ENCODE peak calls at places on chromosomes 11 and 22, in ten cellular contexts. One of them, this sample, is unnamed.
A peak's percentile ranks its signal among the peaks of the same experiment; 100 is the strongest.

GRCh38 chr22:42114721-42115120 is 15.9 kb downstream of the CYP2D6 start:
- DNase-seq in NB4: peak; percentile 42
- DNase-seq in AG09309: no peak
- DNase-seq in psoas muscle: no peak
- DNase-seq in tibial artery: no peak
- DNase-seq in ascending aorta: no peak
- DNase-seq in HL-60: no peak
- DNase-seq in cardiac fibroblast: peak; percentile 26
- DNase-seq in coronary artery: no peak
- DNase-seq in retinal pigment epithelial cell: no peak
- DNase-seq in this sample: peak; percentile 26

GRCh38 chr11:134476435-134477021 is 64.5 kb upstream of the B3GAT1 start:
- DNase-seq in NB4: peak; percentile 31
- DNase-seq in AG09309: no peak
- DNase-seq in psoas muscle: no peak
- DNase-seq in tibial artery: no peak
- DNase-seq in ascending aorta: no peak
- DNase-seq in HL-60: no peak
- DNase-seq in cardiac fibroblast: no peak
- DNase-seq in coronary artery: no peak
- DNase-seq in retinal pigment epithelial cell: no peak
- DNase-seq in this sample: no peak

GRCh38 chr11:67344264-67344663 is 9.1 kb downstream of the POLD4 start:
- DNase-seq in NB4: no peak
- DNase-seq in AG09309: no peak
- DNase-seq in psoas muscle: no peak
- DNase-seq in tibial artery: no peak
- DNase-seq in ascending aorta: no peak
- DNase-seq in HL-60: no peak
- DNase-seq in cardiac fibroblast: no peak
- DNase-seq in coronary artery: no peak
- DNase-seq in retinal pigment epithelial cell: no peak
- DNase-seq in this sample: peak; percentile 64

GRCh38 chr11:17117262-17117661 is 39.8 kb upstream of the RPS13 start:
- DNase-seq in NB4: no peak
- DNase-seq in AG09309: no peak
- DNase-seq in psoas muscle: no peak
- DNase-seq in tibial artery: no peak
- DNase-seq in ascending aorta: no peak
- DNase-seq in HL-60: no peak
- DNase-seq in cardiac fibroblast: no peak
- DNase-seq in coronary artery: no peak
- DNase-seq in retinal pigment epithelial cell: no peak
- DNase-seq in this sample: no peak

GRCh38 chr22:30426395-30427353 is 1.1 kb downstream of the MTFP1 start:
- DNase-seq in NB4: peak; percentile 80
- DNase-seq in AG09309: no peak
- DNase-seq in psoas muscle: peak; percentile 81
- DNase-seq in tibial artery: peak; percentile 91
- DNase-seq in ascending aorta: peak; percentile 39
- DNase-seq in HL-60: peak; percentile 62
- DNase-seq in cardiac fibroblast: peak; percentile 83
- DNase-seq in coronary artery: peak; percentile 86
- DNase-seq in retinal pigment epithelial cell: peak; percentile 74
- DNase-seq in this sample: peak; percentile 91

GRCh38 chr22:32020117-32020516 is 22.9 kb upstream of the SLC5A1 start:
- DNase-seq in NB4: peak; percentile 67
- DNase-seq in AG09309: peak; percentile 29
- DNase-seq in psoas muscle: no peak
- DNase-seq in tibial artery: no peak
- DNase-seq in ascending aorta: no peak
- DNase-seq in HL-60: no peak
- DNase-seq in cardiac fibroblast: peak; percentile 58
- DNase-seq in coronary artery: no peak
- DNase-seq in retinal pigment epithelial cell: peak; percentile 23
- DNase-seq in this sample: no peak

GRCh38 chr22:22210889-22211833 is 33.4 kb upstream of the VPREB1 start:
- DNase-seq in NB4: no peak
- DNase-seq in AG09309: no peak
- DNase-seq in psoas muscle: no peak
- DNase-seq in tibial artery: no peak
- DNase-seq in ascending aorta: no peak
- DNase-seq in HL-60: no peak
- DNase-seq in cardiac fibroblast: no peak
- DNase-seq in coronary artery: no peak
- DNase-seq in retinal pigment epithelial cell: no peak
- DNase-seq in this sample: no peak

GRCh38 chr22:24230911-24231656 is 13.8 kb downstream of the GGT5 start:
- DNase-seq in NB4: peak; percentile 46
- DNase-seq in AG09309: no peak
- DNase-seq in psoas muscle: no peak
- DNase-seq in tibial artery: peak; percentile 69
- DNase-seq in ascending aorta: no peak
- DNase-seq in HL-60: no peak
- DNase-seq in cardiac fibroblast: peak; percentile 19
- DNase-seq in coronary artery: no peak
- DNase-seq in retinal pigment epithelial cell: no peak
- DNase-seq in this sample: peak; percentile 52

GRCh38 chr22:50471962-50472361 is 2.9 kb downstream of the SBF1 start:
- DNase-seq in NB4: no peak
- DNase-seq in AG09309: no peak
- DNase-seq in psoas muscle: no peak
- DNase-seq in tibial artery: no peak
- DNase-seq in ascending aorta: no peak
- DNase-seq in HL-60: no peak
- DNase-seq in cardiac fibroblast: no peak
- DNase-seq in coronary artery: no peak
- DNase-seq in retinal pigment epithelial cell: no peak
- DNase-seq in this sample: no peak

GRCh38 chr11:107928767-107929507 is 689 bp downstream of the RAB39A start:
- DNase-seq in NB4: peak; percentile 9
- DNase-seq in AG09309: no peak
- DNase-seq in psoas muscle: no peak
- DNase-seq in tibial artery: peak; percentile 65
- DNase-seq in ascending aorta: no peak
- DNase-seq in HL-60: peak; percentile 34
- DNase-seq in cardiac fibroblast: no peak
- DNase-seq in coronary artery: no peak
- DNase-seq in retinal pigment epithelial cell: no peak
- DNase-seq in this sample: peak; percentile 49

GRCh38 chr11:59918987-59919589 is 19.1 kb upstream of the OOSP1 start:
- DNase-seq in NB4: peak; percentile 56
- DNase-seq in AG09309: no peak
- DNase-seq in psoas muscle: no peak
- DNase-seq in tibial artery: no peak
- DNase-seq in ascending aorta: no peak
- DNase-seq in HL-60: no peak
- DNase-seq in cardiac fibroblast: peak; percentile 55
- DNase-seq in coronary artery: no peak
- DNase-seq in retinal pigment epithelial cell: no peak
- DNase-seq in this sample: peak; percentile 37

GRCh38 chr11:76781046-76781801 is 1.9 kb upstream of the TSKU start:
- DNase-seq in NB4: no peak
- DNase-seq in AG09309: no peak
- DNase-seq in psoas muscle: no peak
- DNase-seq in tibial artery: no peak
- DNase-seq in ascending aorta: no peak
- DNase-seq in HL-60: no peak
- DNase-seq in cardiac fibroblast: no peak
- DNase-seq in coronary artery: no peak
- DNase-seq in retinal pigment epithelial cell: no peak
- DNase-seq in this sample: no peak

GRCh38 chr11:109432105-109432504 is 10.1 kb downstream of the C11orf87 start:
- DNase-seq in NB4: no peak
- DNase-seq in AG09309: no peak
- DNase-seq in psoas muscle: no peak
- DNase-seq in tibial artery: no peak
- DNase-seq in ascending aorta: no peak
- DNase-seq in HL-60: no peak
- DNase-seq in cardiac fibroblast: no peak
- DNase-seq in coronary artery: no peak
- DNase-seq in retinal pigment epithelial cell: no peak
- DNase-seq in this sample: no peak

GRCh38 chr22:19723165-19723989 is at the start of gene GP1BB:
- DNase-seq in NB4: peak; percentile 78
- DNase-seq in AG09309: no peak
- DNase-seq in psoas muscle: no peak
- DNase-seq in tibial artery: no peak
- DNase-seq in ascending aorta: no peak
- DNase-seq in HL-60: peak; percentile 47
- DNase-seq in cardiac fibroblast: peak; percentile 25
- DNase-seq in coronary artery: no peak
- DNase-seq in retinal pigment epithelial cell: no peak
- DNase-seq in this sample: peak; percentile 41

DNA sequence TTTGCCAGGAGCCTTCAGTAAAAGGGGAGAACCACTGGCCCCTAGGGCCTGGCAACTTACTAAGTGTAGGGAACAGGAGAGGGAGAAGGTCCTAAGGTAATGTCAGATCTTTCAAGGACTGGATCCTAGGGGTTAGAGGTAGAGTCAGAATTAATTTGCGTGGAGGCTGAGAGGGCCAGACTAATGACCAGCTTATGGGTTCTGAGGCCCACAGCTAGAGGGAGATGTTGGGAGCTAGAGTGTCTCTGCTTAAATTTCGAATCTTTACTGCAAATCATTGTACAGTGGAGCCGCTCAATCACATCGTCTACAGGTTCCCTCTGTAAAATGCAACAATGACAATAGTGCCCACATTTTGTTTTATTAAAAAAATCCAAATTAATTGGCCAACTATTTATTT is 31.4 kb downstream of the CLMP start:
- DNase-seq in NB4: no peak
- DNase-seq in AG09309: no peak
- DNase-seq in psoas muscle: no peak
- DNase-seq in tibial artery: no peak
- DNase-seq in ascending aorta: no peak
- DNase-seq in HL-60: no peak
- DNase-seq in cardiac fibroblast: no peak
- DNase-seq in coronary artery: no peak
- DNase-seq in retinal pigment epithelial cell: no peak
- DNase-seq in this sample: no peak
- TF ChIP-seq CTCF in NB4: peak; percentile 13
- TF ChIP-seq CTCF in AG09309: peak; percentile 24
- TF ChIP-seq CTCF in psoas muscle: no peak
- TF ChIP-seq CTCF in tibial artery: no peak
- TF ChIP-seq CTCF in ascending aorta: no peak
- TF ChIP-seq CTCF in HL-60: no peak
- TF ChIP-seq CTCF in cardiac fibroblast: peak; percentile 31
- TF ChIP-seq CTCF in coronary artery: no peak
- TF ChIP-seq CTCF in retinal pigment epithelial cell: peak; percentile 36
- TF ChIP-seq CTCF in this sample: no peak

GRCh38 chr11:75191330-75191717 is 40.4 kb downstream of the SLCO2B1 start:
- DNase-seq in NB4: no peak
- DNase-seq in AG09309: no peak
- DNase-seq in psoas muscle: no peak
- DNase-seq in tibial artery: peak; percentile 56
- DNase-seq in ascending aorta: no peak
- DNase-seq in HL-60: no peak
- DNase-seq in cardiac fibroblast: peak; percentile 11
- DNase-seq in coronary artery: no peak
- DNase-seq in retinal pigment epithelial cell: no peak
- DNase-seq in this sample: no peak

GRCh38 chr11:75193271-75193670 is 42.4 kb downstream of the SLCO2B1 start:
- DNase-seq in NB4: no peak
- DNase-seq in AG09309: no peak
- DNase-seq in psoas muscle: no peak
- DNase-seq in tibial artery: peak; percentile 53
- DNase-seq in ascending aorta: no peak
- DNase-seq in HL-60: no peak
- DNase-seq in cardiac fibroblast: no peak
- DNase-seq in coronary artery: no peak
- DNase-seq in retinal pigment epithelial cell: no peak
- DNase-seq in this sample: no peak

GRCh38 chr11:75194147-75194546 is 43.2 kb downstream of the SLCO2B1 start:
- DNase-seq in NB4: no peak
- DNase-seq in AG09309: no peak
- DNase-seq in psoas muscle: no peak
- DNase-seq in tibial artery: peak; percentile 66
- DNase-seq in ascending aorta: no peak
- DNase-seq in HL-60: no peak
- DNase-seq in cardiac fibroblast: peak; percentile 13
- DNase-seq in coronary artery: no peak
- DNase-seq in retinal pigment epithelial cell: no peak
- DNase-seq in this sample: no peak

GRCh38 chr11:75195164-75195962 is 44.5 kb downstream of the SLCO2B1 start:
- DNase-seq in NB4: no peak
- DNase-seq in AG09309: no peak
- DNase-seq in psoas muscle: peak; percentile 67
- DNase-seq in tibial artery: peak; percentile 84
- DNase-seq in ascending aorta: peak; percentile 38
- DNase-seq in HL-60: no peak
- DNase-seq in cardiac fibroblast: peak; percentile 72
- DNase-seq in coronary artery: no peak
- DNase-seq in retinal pigment epithelial cell: no peak
- DNase-seq in this sample: no peak

DNA sequence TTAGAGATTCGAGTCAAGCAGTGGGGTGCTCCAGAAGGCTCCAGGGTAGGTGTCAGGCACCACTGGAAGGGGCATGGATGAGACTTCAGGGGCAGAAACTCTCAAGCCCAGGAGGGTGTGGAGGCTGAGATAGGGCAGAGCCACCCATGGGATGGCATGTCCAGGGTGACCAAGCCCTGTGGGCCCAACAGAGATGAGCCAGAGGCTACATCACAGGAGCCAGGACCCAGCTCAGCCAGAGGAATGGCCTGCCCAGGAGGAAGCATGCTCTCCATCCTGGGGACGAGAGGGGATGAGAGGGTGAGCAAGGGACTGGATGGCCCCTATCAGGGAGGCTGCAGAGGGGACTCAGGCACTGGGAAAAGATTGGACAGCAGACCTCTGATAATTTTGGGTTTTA is 42.8 kb downstream of the SLCO2B1 start:
- DNase-seq in NB4: no peak
- DNase-seq in AG09309: no peak
- DNase-seq in psoas muscle: no peak
- DNase-seq in tibial artery: no peak
- DNase-seq in ascending aorta: no peak
- DNase-seq in HL-60: no peak
- DNase-seq in cardiac fibroblast: no peak
- DNase-seq in coronary artery: no peak
- DNase-seq in retinal pigment epithelial cell: no peak
- DNase-seq in this sample: no peak
- H3K4me3 ChIP-seq in NB4: no peak overlapping the region
- H3K4me3 ChIP-seq in AG09309: no peak overlapping the region
- H3K4me3 ChIP-seq in psoas muscle: no peak overlapping the region
- H3K4me3 ChIP-seq in tibial artery: no peak overlapping the region
- H3K4me3 ChIP-seq in ascending aorta: no peak overlapping the region
- H3K4me3 ChIP-seq in HL-60: no peak overlapping the region
- H3K4me3 ChIP-seq in cardiac fibroblast: no peak overlapping the region
- H3K4me3 ChIP-seq in coronary artery: no peak overlapping the region
- H3K4me3 ChIP-seq in retinal pigment epithelial cell: no peak overlapping the region
- H3K4me3 ChIP-seq in this sample: no peak overlapping the region

GRCh38 chr11:57667065-57667714 is 724 bp upstream of the ZDHHC5 start:
- DNase-seq in NB4: peak; percentile 99
- DNase-seq in AG09309: peak; percentile 98
- DNase-seq in psoas muscle: peak; percentile 97
- DNase-seq in tibial artery: peak; percentile 99
- DNase-seq in ascending aorta: peak; percentile 93
- DNase-seq in HL-60: peak; percentile 98
- DNase-seq in cardiac fibroblast: peak; percentile 100
- DNase-seq in coronary artery: peak; percentile 98
- DNase-seq in retinal pigment epithelial cell: peak; percentile 97
- DNase-seq in this sample: peak; percentile 99
- TF ChIP-seq CTCF in NB4: no peak
- TF ChIP-seq CTCF in AG09309: no peak
- TF ChIP-seq CTCF in psoas muscle: no peak
- TF ChIP-seq CTCF in tibial artery: peak; percentile 12
- TF ChIP-seq CTCF in ascending aorta: no peak
- TF ChIP-seq CTCF in HL-60: no peak
- TF ChIP-seq CTCF in cardiac fibroblast: no peak
- TF ChIP-seq CTCF in coronary artery: no peak
- TF ChIP-seq CTCF in retinal pigment epithelial cell: no peak
- TF ChIP-seq CTCF in this sample: no peak

GRCh38 chr11:2139691-2140337 is 625 bp upstream of the IGF2 start:
- DNase-seq in NB4: no peak
- DNase-seq in AG09309: no peak
- DNase-seq in psoas muscle: peak; percentile 18
- DNase-seq in tibial artery: no peak
- DNase-seq in ascending aorta: no peak
- DNase-seq in HL-60: no peak
- DNase-seq in cardiac fibroblast: no peak
- DNase-seq in coronary artery: no peak
- DNase-seq in retinal pigment epithelial cell: no peak
- DNase-seq in this sample: no peak
- H3K4me3 ChIP-seq in NB4: no peak overlapping the region
- H3K4me3 ChIP-seq in AG09309: no peak overlapping the region
- H3K4me3 ChIP-seq in psoas muscle: peak overlapping the region; percentile 48
- H3K4me3 ChIP-seq in tibial artery: no peak overlapping the region
- H3K4me3 ChIP-seq in ascending aorta: no peak overlapping the region
- H3K4me3 ChIP-seq in HL-60: no peak overlapping the region
- H3K4me3 ChIP-seq in cardiac fibroblast: no peak overlapping the region
- H3K4me3 ChIP-seq in coronary artery: peak overlapping the region; percentile 68
- H3K4me3 ChIP-seq in retinal pigment epithelial cell: no peak overlapping the region
- H3K4me3 ChIP-seq in this sample: no peak overlapping the region